ENCODE peak calls at places on chromosomes 5 and 9, in four cellular contexts. F is fibroblast of mammary gland, U is AG10803, H is astrocyte. B is an unnamed sample.

GRCh38 chr5:151155777-151156731 is 1.5 kb downstream of the ANXA6 start:
- DNase-seq in F (peak), U (peak), H (peak), B (peak)

GRCh38 chr9:113906411-113907110 is 30.5 kb downstream of the ZNF618 start:
- DNase-seq in F (peak), U (peak), H (peak), B (peak)

GRCh38 chr9:127897194-127897692 is 2.2 kb downstream of the ST6GALNAC6 start:
- DNase-seq in F (peak), U (peak), H (peak), B (peak)

GRCh38 chr9:2634158-2634557 is 12.6 kb downstream of the VLDLR start:
- DNase-seq in F (no peak), U (no peak), H (no peak), B (no peak)

GRCh38 chr5:159899067-159900049 is 16.9 kb upstream of the ADRA1B start:
- DNase-seq in F (peak), U (peak), H (peak), B (no peak)

GRCh38 chr5:33441241-33441844 is 578 bp downstream of the TARS1 start:
- DNase-seq in F (no peak), U (peak), H (peak), B (peak)

GRCh38 chr9:33619666-33620404 is 95.8 kb downstream of the ANKRD18B start:
- DNase-seq in F (peak), U (peak), H (peak), B (peak)

GRCh38 chr9:116073826-116074225 is 79.8 kb upstream of the PAPPA start:
- DNase-seq in F (peak), U (peak), H (peak), B (peak)

GRCh38 chr5:93072831-93073459 is 508.1 kb downstream of the NR2F1-AS1 start:
- DNase-seq in F (peak), U (peak), H (peak), B (peak)

GRCh38 chr5:149325166-149325735 is 20.0 kb upstream of the GRPEL2 start:
- DNase-seq in F (peak), U (peak), H (peak), B (no peak)

GRCh38 chr5:1891391-1891790 is 8.7 kb upstream of the IRX4 start:
- DNase-seq in F (no peak), U (no peak), H (no peak), B (no peak)

GRCh38 chr5:125295405-125295872 is 549.0 kb upstream of the ZNF608 start:
- DNase-seq in F (peak), U (peak), H (peak), B (peak)

GRCh38 chr9:128632486-128632885 is 24.2 kb downstream of the DYNC2I2 start:
- DNase-seq in F (no peak), U (no peak), H (no peak), B (no peak)

GRCh38 chr5:139019880-139020279 is 144.7 kb upstream of the LRRTM2 start:
- DNase-seq in F (no peak), U (no peak), H (no peak), B (peak)

GRCh38 chr9:120436937-120437592 is 142.9 kb downstream of the CDK5RAP2 start:
- DNase-seq in F (peak), U (no peak), H (no peak), B (peak)

GRCh38 chr9:35605336-35606137 is 475 bp downstream of the TESK1 start:
- DNase-seq in F (no peak), U (no peak), H (no peak), B (peak)

GRCh38 chr5:132742158-132742557 is 4.8 kb upstream of the KIF3A start:
- DNase-seq in F (no peak), U (no peak), H (no peak), B (no peak)

GRCh38 chr5:153147891-153148623 is 342.4 kb upstream of the GRIA1 start:
- DNase-seq in F (peak), U (peak), H (peak), B (peak)

GRCh38 chr5:171450423-171451246 is 31.2 kb downstream of the FGF18 start:
- DNase-seq in F (peak), U (peak), H (peak), B (peak)

GRCh38 chr5:94274684-94275083 is 343.7 kb downstream of the KIAA0825 start:
- DNase-seq in F (no peak), U (no peak), H (no peak), B (no peak)

GRCh38 chr9:124818431-124819281 is 34.6 kb upstream of the WDR38 start:
- DNase-seq in F (peak), U (no peak), H (peak), B (no peak)

GRCh38 chr5:16067415-16067814 is 112.2 kb downstream of the MARCHF11 start:
- DNase-seq in F (no peak), U (no peak), H (no peak), B (no peak)

GRCh38 chr5:1409386-1410110 is 35.7 kb downstream of the SLC6A3 start:
- DNase-seq in F (no peak), U (peak), H (peak), B (peak)

GRCh38 chr5:97844797-97845196 is 661.8 kb upstream of the RIOK2 start:
- DNase-seq in F (no peak), U (no peak), H (no peak), B (peak)

GRCh38 chr5:111004291-111004690 is 67.2 kb upstream of the TSLP start:
- DNase-seq in F (no peak), U (no peak), H (no peak), B (no peak)

GRCh38 chr5:98940586-98940985 is 11.8 kb upstream of the CHD1 start:
- DNase-seq in F (peak), U (peak), H (peak), B (peak)

GRCh38 chr5:170554566-170555267 is 50.9 kb downstream of the KCNIP1 start:
- DNase-seq in F (no peak), U (no peak), H (peak), B (no peak)

GRCh38 chr5:82886911-82887310 is 190.3 kb downstream of the TMEM167A start:
- DNase-seq in F (no peak), U (no peak), H (peak), B (no peak)

GRCh38 chr9:8599937-8600336 is 800.4 kb upstream of the DMAC1 start:
- DNase-seq in F (no peak), U (no peak), H (no peak), B (no peak)

GRCh38 chr5:142319560-142320426 is 5.0 kb downstream of the SPRY4 start:
- DNase-seq in F (peak), U (no peak), H (no peak), B (no peak)

GRCh38 chr9:136018257-136019031 is 57.3 kb upstream of the UBAC1 start:
- DNase-seq in F (no peak), U (no peak), H (no peak), B (no peak)

GRCh38 chr9:123415593-123415930 is 59.6 kb downstream of the CRB2 start:
- DNase-seq in F (no peak), U (no peak), H (no peak), B (no peak)

GRCh38 chr5:32145378-32145777 is 28.7 kb downstream of the GOLPH3 start:
- DNase-seq in F (no peak), U (no peak), H (no peak), B (no peak)

GRCh38 chr5:32147959-32148358 is 26.2 kb downstream of the GOLPH3 start:
- DNase-seq in F (no peak), U (no peak), H (no peak), B (no peak)

GRCh38 chr5:32147236-32147635 is 26.9 kb downstream of the GOLPH3 start:
- DNase-seq in F (no peak), U (peak), H (no peak), B (peak)

GRCh38 chr5:32144637-32145207 is 29.4 kb downstream of the GOLPH3 start:
- DNase-seq in F (no peak), U (no peak), H (no peak), B (no peak)

DNA sequence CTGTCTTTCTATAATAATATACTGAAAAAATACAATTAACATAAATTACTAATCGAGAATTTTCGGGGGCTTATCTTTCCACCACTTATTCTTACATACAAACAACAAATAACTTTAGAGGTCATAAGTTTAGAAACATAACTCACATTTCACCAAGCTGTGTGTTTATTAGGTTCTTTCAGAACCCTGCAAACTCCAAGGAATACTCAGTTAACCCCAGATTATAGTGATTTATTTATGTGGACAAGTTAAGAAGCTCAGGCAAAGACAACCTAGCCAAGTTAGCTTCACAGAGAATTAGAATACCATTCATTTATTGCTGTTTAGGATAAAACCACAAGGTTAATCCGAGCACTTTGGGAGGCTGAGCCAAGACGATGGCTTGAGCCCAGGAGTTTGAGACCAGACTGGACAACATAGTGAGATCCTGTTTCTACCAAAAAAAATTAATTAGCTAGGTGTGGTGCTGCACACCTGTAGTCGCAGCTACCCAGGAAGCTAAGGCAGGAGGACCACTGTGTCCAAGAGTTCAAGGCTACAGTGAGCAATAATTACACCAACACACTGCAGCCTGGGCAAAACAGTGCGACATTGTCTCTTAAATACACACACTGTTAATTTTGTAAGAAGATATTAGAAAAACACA is 30.0 kb downstream of the GOLPH3 start:
- DNase-seq in F (peak), U (no peak), H (peak), B (no peak)
- TF ChIP-seq CTCF in F (no peak), U (no peak), H (no peak), B (no peak)

GRCh38 chr9:92664394-92665152 is 5.4 kb downstream of the IPPK start:
- DNase-seq in F (no peak), U (no peak), H (peak), B (no peak)

GRCh38 chr9:92661127-92661526 is 8.8 kb downstream of the IPPK start:
- DNase-seq in F (no peak), U (no peak), H (no peak), B (no peak)

GRCh38 chr9:92661761-92662160 is 8.2 kb downstream of the IPPK start:
- DNase-seq in F (no peak), U (no peak), H (no peak), B (no peak)

GRCh38 chr9:92663951-92664350 is 6.0 kb downstream of the IPPK start:
- DNase-seq in F (no peak), U (no peak), H (no peak), B (no peak)

GRCh38 chr9:92663126-92663525 is 6.8 kb downstream of the IPPK start:
- DNase-seq in F (no peak), U (no peak), H (no peak), B (no peak)
- H3K4me3 ChIP-seq in F (no peak), U (no peak), H (no peak), B (no peak)

GRCh38 chr5:135883441-135883840 is 12.2 kb downstream of the IL9 start:
- DNase-seq in F (no peak), U (no peak), H (no peak), B (no peak)
- TF ChIP-seq CTCF in F (peak), U (peak), H (no peak), B (peak)

GRCh38 chr5:76402251-76402879 is 720 bp upstream of the IQGAP2 start:
- DNase-seq in F (no peak), U (no peak), H (no peak), B (no peak)

GRCh38 chr5:76403713-76403962 is 553 bp downstream of the IQGAP2 start:
- DNase-seq in F (no peak), U (no peak), H (no peak), B (no peak)

GRCh38 chr5:76403963-76404693 is 1.0 kb downstream of the IQGAP2 start:
- DNase-seq in F (no peak), U (no peak), H (no peak), B (peak)

GRCh38 chr5:76402880-76403712 is at the start of gene IQGAP2:
- DNase-seq in F (peak), U (peak), H (peak), B (peak)

DNA sequence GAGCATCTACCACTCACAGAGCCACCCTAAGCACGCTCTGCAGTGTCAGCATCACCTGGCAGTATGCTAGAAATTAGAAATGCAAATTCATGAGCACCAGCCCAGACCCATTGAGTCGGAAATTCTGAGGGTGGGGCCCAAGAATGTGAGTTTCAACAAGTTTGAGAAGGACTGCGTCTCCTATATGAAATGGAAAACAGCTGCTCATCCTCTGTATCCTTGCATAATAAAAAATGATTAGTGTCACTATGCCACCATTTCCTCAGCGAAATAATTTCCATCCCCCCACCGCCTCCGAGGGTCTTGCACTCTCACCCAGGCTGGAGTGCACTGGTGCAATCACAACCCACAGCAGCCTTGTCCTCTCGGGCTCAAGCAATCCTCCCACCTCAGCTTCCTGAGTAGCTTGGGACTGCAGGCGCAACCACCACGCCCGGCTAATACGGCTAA is 1.3 kb upstream of the IQGAP2 start:
- DNase-seq in F (no peak), U (no peak), H (no peak), B (no peak)
- H3K4me3 ChIP-seq in F (no peak), U (no peak), H (no peak), B (no peak)

B was measured in cardiac fibroblast.